ENCODE peak calls at places on chromosomes 6 and 20, in six cellular contexts. S is HEK293T, K is HCT116, A is HepG2, Z is GM12878, V is H1. E is an unnamed sample.

GRCh38 chr20:33674294-33675126 is at the start of gene NECAB3:
- DNase-seq in V (peak; percentile 87), A (peak; percentile 82), S (peak; percentile 90), K (no peak), Z (no peak), E (peak; percentile 78)

GRCh38 chr6:100101656-100102055 is 107.6 kb upstream of the MCHR2 start:
- DNase-seq in Z (no peak), K (no peak), S (no peak), V (no peak), A (no peak), E (no peak)

GRCh38 chr20:32012159-32012682 is 2.0 kb downstream of the CCM2L start:
- DNase-seq in S (no peak), A (no peak), V (no peak), K (no peak), Z (no peak), E (no peak)

GRCh38 chr6:150418825-150419594 is 50.2 kb downstream of the IYD start:
- DNase-seq in S (peak; percentile 86), A (peak; percentile 21), K (peak; percentile 61), V (peak; percentile 75), Z (no peak), E (peak; percentile 64)

GRCh38 chr20:46222521-46223007 is 85.7 kb downstream of the CDH22 start:
- DNase-seq in Z (no peak), A (no peak), K (no peak), V (peak; percentile 76), S (no peak), E (peak; percentile 62)

GRCh38 chr6:167485186-167485978 is 160.5 kb downstream of the TTLL2 start:
- DNase-seq in K (no peak), V (no peak), S (no peak), A (peak; percentile 39), Z (no peak), E (no peak)

GRCh38 chr20:22523499-22524392 is 60.6 kb downstream of the FOXA2 start:
- DNase-seq in V (peak; percentile 34), A (peak; percentile 99), Z (no peak), K (no peak), S (no peak), E (no peak)

GRCh38 chr6:148348335-148348734 is 5.7 kb downstream of the SASH1 start:
- DNase-seq in S (no peak), A (no peak), V (no peak), K (no peak), Z (no peak), E (no peak)

GRCh38 chr6:4358414-4359107 is 223.2 kb upstream of the ECI2 start:
- DNase-seq in V (no peak), A (peak; percentile 88), Z (no peak), S (peak; percentile 43), K (peak; percentile 98), E (peak; percentile 27)

GRCh38 chr20:53265304-53265875 is 293.2 kb downstream of the TSHZ2 start:
- DNase-seq in K (no peak), A (no peak), S (no peak), V (no peak), Z (no peak), E (no peak)

GRCh38 chr6:144528605-144529425 is 243.7 kb downstream of the UTRN start:
- DNase-seq in K (no peak), A (no peak), S (no peak), V (no peak), Z (no peak), E (peak; percentile 28)

GRCh38 chr6:26607434-26608230 is 10.9 kb downstream of the ABT1 start:
- DNase-seq in Z (no peak), A (peak; percentile 72), K (peak; percentile 48), V (no peak), S (peak; percentile 63), E (peak; percentile 53)

GRCh38 chr6:3165631-3166534 is 8.5 kb upstream of the TUBB2A start:
- DNase-seq in K (no peak), V (no peak), A (peak; percentile 18), S (no peak), Z (no peak), E (no peak)

GRCh38 chr20:16459019-16459700 is 114.1 kb downstream of the KIF16B start:
- DNase-seq in K (no peak), V (no peak), A (no peak), S (no peak), Z (no peak), E (no peak)

GRCh38 chr20:61430228-61430624 is 178.2 kb downstream of the CDH4 start:
- DNase-seq in V (no peak), A (no peak), S (no peak), Z (no peak), K (no peak), E (no peak)

GRCh38 chr6:33313709-33314514 is at the start of gene TAPBP:
- DNase-seq in K (no peak), A (peak; percentile 55), S (peak; percentile 44), Z (no peak), V (peak; percentile 74), E (peak; percentile 54)

GRCh38 chr6:148247386-148248063 is 95.1 kb upstream of the SASH1 start:
- DNase-seq in V (no peak), S (no peak), K (no peak), A (no peak), Z (no peak), E (no peak)

GRCh38 chr6:110708295-110708965 is 106.8 kb downstream of the CDK19 start:
- DNase-seq in Z (no peak), A (no peak), V (no peak), K (no peak), S (no peak), E (no peak)

GRCh38 chr6:24205020-24205492 is 79.0 kb downstream of the NRSN1 start:
- DNase-seq in V (no peak), S (peak; percentile 36), Z (peak; percentile 24), A (peak; percentile 59), K (peak; percentile 28), E (no peak)

GRCh38 chr6:49233483-49233882 is 229.6 kb downstream of the MMUT start:
- DNase-seq in A (no peak), S (no peak), V (no peak), K (no peak), Z (no peak), E (no peak)

GRCh38 chr20:14698605-14699373 is 361.4 kb upstream of the FLRT3 start:
- DNase-seq in V (no peak), S (no peak), K (no peak), A (no peak), Z (no peak), E (no peak)

GRCh38 chr6:101544286-101544685 is 150.8 kb downstream of the GRIK2 start:
- DNase-seq in V (no peak), Z (no peak), S (no peak), A (no peak), K (no peak), E (no peak)

GRCh38 chr6:105275542-105275941 is 95.7 kb upstream of the POPDC3 start:
- DNase-seq in A (no peak), K (no peak), Z (no peak), S (no peak), V (no peak), E (no peak)
- TF ChIP-seq SP1 in A (no peak), K (no peak), Z (no peak), S (no peak), V (no peak), E (no peak)

GRCh38 chr6:113701552-113702254 is 155.4 kb upstream of the MARCKS start:
- DNase-seq in V (no peak), S (no peak), K (no peak), A (no peak), Z (no peak), E (no peak)
- TF ChIP-seq SP1 in V (no peak), S (no peak), K (no peak), A (no peak), Z (no peak), E (no peak)

DNA sequence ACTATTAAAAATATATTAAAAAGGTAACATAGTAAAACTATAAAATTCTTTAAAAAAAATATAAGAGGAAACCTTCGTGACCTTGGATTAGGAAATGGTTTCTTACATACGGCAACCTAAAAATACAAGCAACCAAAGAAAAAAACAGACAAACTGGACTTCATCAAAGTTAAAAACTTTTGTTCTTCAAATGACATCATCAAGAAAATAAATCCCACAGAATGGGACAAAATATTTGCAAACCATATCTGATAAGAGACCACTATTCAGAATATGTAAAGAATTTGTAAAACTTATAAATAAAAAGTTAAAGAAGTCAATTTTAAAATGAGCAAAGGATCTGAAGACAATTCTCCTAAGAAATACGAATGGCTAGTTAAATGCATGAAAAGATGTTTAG is 110.0 kb downstream of the ATG5 start:
- DNase-seq in V (no peak), A (no peak), K (no peak), Z (no peak), S (no peak), E (no peak)
- TF ChIP-seq SP1 in V (no peak), A (no peak), K (no peak), Z (no peak), S (no peak), E (no peak)

GRCh38 chr20:21303061-21303871 is at the start of gene XRN2:
- DNase-seq in A (peak; percentile 98), V (peak; percentile 98), K (peak; percentile 86), S (peak; percentile 90), Z (peak; percentile 62), E (peak; percentile 95)
- TF ChIP-seq SP1 in A (peak; percentile 86), V (no peak), K (peak; percentile 22), S (no peak), Z (no peak), E (peak; percentile 35)

DNA sequence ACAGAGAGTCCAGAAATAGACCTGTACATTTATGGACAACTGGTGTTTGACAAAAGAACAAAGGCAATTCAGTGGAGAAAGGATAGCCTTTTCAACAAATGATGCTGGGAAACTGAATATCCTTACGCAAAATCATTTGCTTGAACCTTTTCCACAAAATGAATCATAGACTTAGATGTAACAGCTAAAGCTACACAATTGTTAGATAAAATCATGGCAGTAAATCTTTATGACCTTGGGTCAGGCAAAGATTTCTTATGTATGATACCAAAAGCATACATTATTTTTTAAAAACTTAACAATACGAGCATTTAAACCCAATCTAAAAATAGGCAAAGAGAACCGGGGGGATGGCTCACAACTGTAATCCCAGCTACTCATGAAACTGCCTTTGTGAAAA is 73.5 kb upstream of the DST start:
- DNase-seq in V (no peak), S (no peak), Z (no peak), K (no peak), A (no peak), E (no peak)
- TF ChIP-seq SP1 in V (no peak), S (no peak), Z (no peak), K (no peak), A (no peak), E (no peak)

GRCh38 chr20:35695245-35695749 is 3.9 kb downstream of the NFS1 start:
- DNase-seq in V (no peak), Z (no peak), S (no peak), A (peak; percentile 67), K (no peak), E (no peak)
- TF ChIP-seq SP1 in V (no peak), Z (no peak), S (no peak), A (no peak), K (no peak), E (no peak)

E was measured in WTC11.